ENCODE peak calls at places on chromosomes 6 and 20, in eight cellular contexts. X is AG10803; G is HL-60; H is fibroblast of pulmonary artery; O is astrocyte of the spinal cord; Z is OCI-LY7; U is astrocyte; C is CD8-positive, alpha-beta T cell. R is an unnamed sample.

GRCh38 chr6:41228088-41228487 is at the start of gene TREML4:
- DNase-seq in O (no peak), Z (no peak), H (no peak), G (peak), C (no peak), X (no peak), U (no peak), R (no peak)

GRCh38 chr20:32278199-32278643 is 770 bp downstream of the KIF3B start:
- DNase-seq in H (peak), X (no peak), U (no peak), G (peak), Z (peak), O (no peak), C (no peak), R (no peak)

GRCh38 chr20:8172191-8172590 is 40.1 kb downstream of the PLCB1 start:
- DNase-seq in O (no peak), X (no peak), U (no peak), Z (no peak), C (no peak), G (no peak), H (no peak), R (no peak)

GRCh38 chr20:23228912-23229311 is 121.7 kb upstream of the NXT1 start:
- DNase-seq in C (no peak), U (peak), O (peak), G (no peak), X (peak), H (peak), Z (no peak), R (no peak)

GRCh38 chr6:55643868-55644267 is 64.9 kb upstream of the HMGCLL1 start:
- DNase-seq in G (no peak), Z (no peak), C (no peak), U (peak), O (peak), X (no peak), H (peak), R (no peak)

GRCh38 chr20:11544029-11544678 is 373.5 kb upstream of the BTBD3 start:
- DNase-seq in U (peak), O (peak), G (peak), X (peak), H (peak), Z (peak), C (no peak), R (peak)

GRCh38 chr6:4943716-4944115 is 60.1 kb downstream of the RPP40 start:
- DNase-seq in U (no peak), X (no peak), H (peak), G (no peak), C (no peak), Z (no peak), O (no peak), R (no peak)

GRCh38 chr20:51955756-51956155 is 153.4 kb upstream of the SALL4 start:
- DNase-seq in Z (no peak), O (peak), U (peak), C (no peak), G (no peak), X (peak), H (peak), R (no peak)

GRCh38 chr20:49717693-49718092 is 4.0 kb upstream of the B4GALT5 start:
- DNase-seq in C (no peak), X (no peak), H (no peak), U (no peak), O (no peak), Z (no peak), G (no peak), R (no peak)

GRCh38 chr20:42259389-42259788 is 641.2 kb upstream of the CHD6 start:
- DNase-seq in C (no peak), G (no peak), U (no peak), H (no peak), Z (no peak), X (no peak), O (no peak), R (no peak)

GRCh38 chr6:4575724-4576123 is 200.5 kb upstream of the CDYL start:
- DNase-seq in Z (no peak), H (no peak), G (no peak), O (peak), U (peak), X (no peak), C (no peak), R (no peak)

GRCh38 chr20:13755809-13756208 is 28.9 kb downstream of the ESF1 start:
- DNase-seq in U (no peak), G (no peak), C (no peak), X (no peak), Z (no peak), O (no peak), H (peak), R (no peak)

GRCh38 chr6:133699986-133700385 is 188.9 kb upstream of the TCF21 start:
- DNase-seq in G (no peak), H (no peak), O (no peak), Z (no peak), U (no peak), C (no peak), X (peak), R (no peak)

GRCh38 chr6:105901583-105901982 is 184.6 kb upstream of the PRDM1 start:
- DNase-seq in Z (no peak), U (no peak), C (no peak), G (no peak), O (no peak), H (no peak), X (no peak), R (no peak)

GRCh38 chr6:17013701-17014100 is 88.1 kb upstream of the STMND1 start:
- DNase-seq in Z (no peak), G (no peak), X (peak), H (peak), O (peak), C (no peak), U (peak), R (no peak)

GRCh38 chr6:75363304-75363703 is 78.7 kb upstream of the TMEM30A start:
- DNase-seq in Z (no peak), G (no peak), X (no peak), C (no peak), U (no peak), H (no peak), O (no peak), R (no peak)

GRCh38 chr6:161116554-161117328 is 125.2 kb downstream of the MAP3K4 start:
- DNase-seq in X (no peak), O (no peak), Z (no peak), G (no peak), C (no peak), H (no peak), U (no peak), R (no peak)

GRCh38 chr6:44416103-44416502 is 28.6 kb downstream of the CDC5L start:
- DNase-seq in X (peak), G (no peak), U (peak), H (peak), O (peak), C (no peak), Z (no peak), R (peak)

GRCh38 chr6:10033223-10033829 is 381.5 kb downstream of the TFAP2A start:
- DNase-seq in X (peak), U (peak), O (peak), Z (no peak), G (peak), C (no peak), H (peak), R (peak)

GRCh38 chr6:104527761-104528415 is 331.8 kb downstream of the HACE1 start:
- DNase-seq in O (peak), C (no peak), H (peak), Z (peak), X (peak), G (peak), U (peak), R (no peak)

GRCh38 chr6:127342946-127343752 is at the start of gene ECHDC1:
- DNase-seq in G (peak), Z (peak), O (peak), X (peak), U (peak), H (peak), C (peak), R (peak)

GRCh38 chr6:1790684-1791083 is 181.0 kb downstream of the FOXC1 start:
- DNase-seq in H (no peak), U (no peak), C (no peak), O (no peak), G (no peak), Z (no peak), X (no peak), R (no peak)

GRCh38 chr6:119524410-119524809 is 174.8 kb upstream of the MAN1A1 start:
- DNase-seq in X (no peak), Z (peak), G (no peak), U (no peak), H (no peak), O (no peak), C (no peak), R (no peak)

GRCh38 chr6:140202964-140203363 is 828.5 kb upstream of the CITED2 start:
- DNase-seq in O (no peak), C (no peak), H (no peak), X (no peak), G (no peak), Z (no peak), U (no peak), R (no peak)

GRCh38 chr20:46402236-46402886 is 4.1 kb downstream of the ELMO2 start:
- DNase-seq in C (no peak), U (peak), H (peak), Z (no peak), G (peak), X (peak), O (peak), R (no peak)

GRCh38 chr20:34367155-34367554 is 4.1 kb downstream of the ITCH start:
- DNase-seq in Z (no peak), O (no peak), G (no peak), H (no peak), X (no peak), U (no peak), C (no peak), R (no peak)

GRCh38 chr20:34363062-34364012 is at the start of gene ITCH:
- DNase-seq in H (peak), G (peak), X (peak), U (peak), Z (peak), C (peak), O (peak), R (peak)

GRCh38 chr20:34365765-34366213 is 2.7 kb downstream of the ITCH start:
- DNase-seq in O (no peak), U (no peak), X (no peak), C (no peak), Z (peak), H (no peak), G (peak), R (no peak)

GRCh38 chr20:34364013-34364382 is 925 bp downstream of the ITCH start:
- DNase-seq in G (peak), X (peak), Z (peak), H (peak), O (peak), U (peak), C (no peak), R (no peak)

GRCh38 chr20:34362502-34363061 is 491 bp upstream of the ITCH start:
- DNase-seq in H (no peak), U (no peak), Z (peak), G (no peak), O (no peak), X (no peak), C (no peak), R (no peak)
- H3K4me3 ChIP-seq in H (peak), U (peak), Z (peak), G (no peak), O (peak), X (peak), C (peak), R (peak)

GRCh38 chr6:162684961-162685360 is 42.6 kb downstream of the PRKN start:
- DNase-seq in O (no peak), X (no peak), H (no peak), G (no peak), U (no peak), C (no peak), Z (no peak), R (no peak)

GRCh38 chr6:162681447-162681846 is 46.1 kb downstream of the PRKN start:
- DNase-seq in U (no peak), C (no peak), Z (no peak), H (no peak), G (no peak), O (no peak), X (no peak), R (no peak)

GRCh38 chr6:162683135-162683534 is 44.4 kb downstream of the PRKN start:
- DNase-seq in U (no peak), Z (no peak), C (no peak), O (no peak), G (no peak), X (no peak), H (no peak), R (no peak)

GRCh38 chr6:162684033-162684432 is 43.5 kb downstream of the PRKN start:
- DNase-seq in Z (no peak), X (no peak), H (no peak), U (no peak), G (no peak), O (no peak), C (no peak), R (no peak)

GRCh38 chr6:162680367-162680766 is 47.2 kb downstream of the PRKN start:
- DNase-seq in H (no peak), O (no peak), C (no peak), X (no peak), G (no peak), U (no peak), Z (no peak), R (no peak)
- TF ChIP-seq CTCF in H (no peak), O (no peak), C (no peak), X (no peak), G (no peak), U (no peak), Z (no peak), R (no peak)

DNA sequence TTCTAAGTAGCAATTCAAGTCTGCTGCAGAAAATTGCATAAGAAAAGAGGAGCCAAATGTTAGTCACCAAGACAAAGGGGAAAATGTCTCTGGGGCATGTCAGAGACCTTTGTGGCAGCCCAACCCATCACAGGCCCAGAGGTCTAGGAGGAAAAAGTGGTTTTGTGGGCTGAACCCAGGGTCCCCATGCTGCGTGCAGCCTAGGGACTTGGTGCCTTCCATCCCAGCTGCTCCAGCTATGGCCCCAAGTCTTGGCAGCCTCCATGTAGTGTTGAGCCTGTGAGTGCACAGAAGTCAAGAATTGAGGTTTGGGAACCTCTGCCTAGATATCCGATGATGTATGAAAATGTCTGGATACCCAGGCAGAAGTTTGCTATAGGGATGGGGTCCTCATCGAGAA is 181.1 kb downstream of the ASCC3 start:
- DNase-seq in O (no peak), H (no peak), G (no peak), X (no peak), Z (no peak), U (no peak), C (no peak), R (no peak)
- H3K4me3 ChIP-seq in O (no peak), H (no peak), G (no peak), X (no peak), Z (no peak), U (no peak), C (no peak), R (no peak)

GRCh38 chr6:98310408-98310807 is 524.0 kb upstream of the POU3F2 start:
- DNase-seq in X (no peak), U (no peak), G (no peak), Z (no peak), H (no peak), C (no peak), O (no peak), R (no peak)
- TF ChIP-seq CTCF in X (no peak), U (no peak), G (no peak), Z (no peak), H (no peak), C (no peak), O (no peak), R (no peak)

DNA sequence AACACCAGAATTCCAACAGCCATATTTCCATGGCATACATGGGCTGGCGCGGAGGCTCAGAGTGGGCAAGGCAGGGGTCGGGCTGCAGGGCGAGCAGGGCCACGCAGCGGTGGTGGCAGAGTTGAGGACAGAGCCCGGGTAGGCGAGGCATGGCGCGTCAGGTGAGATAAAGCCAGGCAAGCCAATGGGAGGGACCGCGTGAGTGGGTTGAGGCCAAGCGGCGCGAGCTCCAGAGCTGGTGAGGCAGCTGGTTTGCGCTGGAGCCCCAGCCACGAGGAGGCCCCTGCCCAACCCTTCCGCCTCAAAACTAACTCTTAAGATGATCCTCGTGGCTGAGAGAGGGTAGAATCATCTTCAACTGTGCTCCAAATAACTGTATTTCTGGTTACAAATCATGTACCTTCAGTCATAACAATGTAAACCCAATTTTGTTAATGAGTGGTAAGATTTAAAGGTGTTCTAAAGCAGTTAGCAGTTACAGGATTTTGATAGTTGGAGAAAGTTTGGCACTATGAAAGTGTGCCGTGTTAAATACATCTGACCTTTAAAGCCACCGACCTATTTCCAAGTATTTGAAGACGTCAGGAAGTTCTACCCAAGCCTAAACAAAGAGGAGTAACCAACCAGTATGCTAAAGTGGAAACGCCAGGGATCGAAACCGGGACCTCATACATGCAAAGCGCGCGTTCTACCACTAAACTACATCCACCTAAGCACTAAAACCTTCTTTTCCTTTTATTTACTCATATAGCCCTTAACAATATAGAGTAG is 107.9 kb downstream of the GPX5 start:
- DNase-seq in C (no peak), G (no peak), H (no peak), Z (no peak), U (no peak), X (no peak), O (no peak), R (no peak)
- H3K4me3 ChIP-seq in C (no peak), G (no peak), H (no peak), Z (no peak), U (no peak), X (no peak), O (no peak), R (no peak)

DNA sequence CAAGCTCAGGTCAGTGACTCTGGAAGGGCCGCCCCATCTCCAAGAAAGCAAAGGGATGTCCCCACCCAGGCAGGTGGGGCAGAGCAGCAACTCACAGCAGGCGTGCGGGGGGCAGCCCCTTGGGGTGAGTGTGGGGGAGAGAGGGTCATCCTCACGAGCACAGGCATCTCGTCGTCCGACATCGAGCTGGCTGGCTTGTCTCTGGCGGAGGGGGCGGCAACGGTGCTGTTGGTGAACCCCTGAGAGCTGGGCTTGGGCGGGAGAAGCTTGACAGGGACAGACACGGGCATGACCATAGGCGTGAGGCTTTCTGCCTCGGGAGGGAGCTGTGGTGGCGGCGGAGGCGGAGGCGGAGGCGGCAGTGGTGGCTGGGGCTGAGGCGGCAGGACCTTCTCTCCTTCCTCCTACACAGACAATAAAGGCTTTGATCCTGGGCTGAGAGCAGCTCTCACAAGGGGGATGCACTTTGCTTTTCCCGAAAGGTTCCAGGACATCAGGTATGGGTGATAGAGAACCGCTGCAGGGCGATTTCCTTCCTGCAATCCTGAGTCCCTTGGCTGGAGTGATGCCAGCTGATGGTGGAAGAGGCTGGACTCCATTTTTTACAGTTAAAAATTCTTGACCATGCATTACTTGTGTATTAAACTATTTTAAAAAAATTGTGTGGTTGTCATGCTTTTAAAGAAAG is 45.6 kb upstream of the MRPS10 start:
- DNase-seq in Z (no peak), H (no peak), X (no peak), U (peak), C (no peak), O (no peak), G (no peak), R (no peak)
- TF ChIP-seq CTCF in Z (no peak), H (no peak), X (no peak), U (no peak), C (no peak), O (no peak), G (no peak), R (no peak)

DNA sequence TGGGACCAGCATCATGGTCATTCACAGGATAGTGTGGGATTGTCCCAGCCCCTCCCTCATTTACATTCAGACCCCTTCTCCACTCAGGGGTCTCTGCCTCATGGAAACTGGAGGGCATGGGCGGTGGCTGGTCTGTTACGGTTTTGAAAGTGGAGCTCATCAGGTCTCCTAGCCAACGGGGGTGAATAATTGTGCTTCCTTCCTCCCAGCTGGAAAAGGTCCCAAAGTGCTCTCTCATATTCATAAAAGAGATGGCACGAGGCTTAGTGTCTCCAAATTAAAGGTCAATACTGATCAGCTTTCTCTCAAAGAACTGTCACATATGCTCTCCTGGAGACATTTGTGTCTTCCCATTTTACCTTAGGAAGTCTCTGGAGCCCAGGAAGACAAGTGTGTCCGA is 19.9 kb downstream of the JARID2 start:
- DNase-seq in O (no peak), G (no peak), U (no peak), C (no peak), X (no peak), H (no peak), Z (no peak), R (no peak)
- H3K4me3 ChIP-seq in O (no peak), G (no peak), U (no peak), C (no peak), X (no peak), H (no peak), Z (peak), R (no peak)

DNA sequence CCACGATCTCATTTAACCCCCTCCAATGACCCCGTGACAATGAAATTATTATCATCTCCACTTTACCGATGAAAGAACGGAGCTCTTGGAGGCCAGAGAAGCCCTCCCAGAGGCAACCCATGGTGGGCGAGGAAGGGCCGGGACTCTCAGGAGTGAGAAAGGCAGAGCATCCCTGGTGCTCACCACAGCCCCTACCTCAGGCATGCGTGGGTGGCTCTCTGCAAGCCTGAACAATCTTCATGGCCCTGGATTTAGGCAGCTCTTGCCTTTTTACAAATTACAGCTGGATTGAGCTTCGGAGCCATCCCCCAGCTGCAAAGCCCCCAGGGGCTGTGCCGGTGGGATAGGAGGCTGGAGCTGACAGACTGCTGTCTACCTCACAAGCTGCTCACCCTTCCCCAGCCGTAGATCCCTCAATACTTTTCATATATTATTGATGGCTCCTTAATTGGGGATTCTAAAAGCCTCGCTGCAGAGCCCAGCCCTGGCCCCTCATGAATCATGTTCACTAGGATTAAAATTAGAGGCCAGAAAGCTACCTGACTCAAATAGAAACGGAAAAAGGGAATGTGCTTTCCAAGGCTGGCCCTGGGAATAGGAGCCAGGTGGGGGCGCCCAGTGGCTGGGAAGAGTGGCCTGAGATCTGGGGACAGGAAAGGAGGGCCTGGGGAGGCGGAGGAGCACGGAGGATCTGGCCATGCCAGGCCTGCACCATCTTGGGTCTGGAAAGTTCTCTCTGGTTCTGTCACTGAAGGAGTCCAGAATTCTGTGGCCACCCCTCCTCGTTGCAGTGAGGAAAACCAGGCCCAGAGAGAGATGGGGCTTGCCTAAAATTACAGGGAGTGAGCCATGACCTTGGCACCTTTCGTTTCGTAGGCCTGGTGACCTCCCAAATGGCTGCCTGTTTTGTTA is 29.1 kb downstream of the CPNE5 start:
- DNase-seq in C (no peak), X (no peak), G (no peak), U (no peak), Z (no peak), O (no peak), H (no peak), R (no peak)
- TF ChIP-seq CTCF in C (no peak), X (no peak), G (no peak), U (no peak), Z (no peak), O (peak), H (peak), R (no peak)